ENCODE peak calls at places on chromosomes 16 and 17, in five cellular contexts. J is fibroblast of lung, S is colonic mucosa, A is astrocyte, T is mesendoderm. V is an unnamed sample.

GRCh38 chr17:65783845-65784334 is 222.4 kb upstream of the AXIN2 start:
- DNase-seq in J (peak; percentile 92), S (peak; percentile 68), A (peak; percentile 95), T (no peak), V (peak; percentile 89)

GRCh38 chr17:5516060-5516792 is 29.9 kb downstream of the MIS12 start:
- DNase-seq in J (peak; percentile 94), S (no peak), A (peak; percentile 99), T (peak; percentile 78), V (peak; percentile 90)

GRCh38 chr17:29883497-29883896 is 46.5 kb downstream of the SSH2 start:
- DNase-seq in J (no peak), S (no peak), A (peak; percentile 8), T (no peak), V (no peak)

GRCh38 chr17:20010099-20010863 is 1.1 kb downstream of the SPECC1 start:
- DNase-seq in J (peak; percentile 75), S (peak; percentile 31), A (peak; percentile 51), T (peak; percentile 54), V (peak; percentile 80)

GRCh38 chr16:78893340-78893739 is 707.2 kb downstream of the MAF start:
- DNase-seq in J (no peak), S (no peak), A (no peak), T (no peak), V (no peak)

GRCh38 chr16:71762186-71762585 is 37.7 kb upstream of the PHLPP2 start:
- DNase-seq in J (no peak), S (no peak), A (peak; percentile 14), T (no peak), V (peak; percentile 46)

GRCh38 chr17:51997723-51998122 is 160.8 kb downstream of the CA10 start:
- DNase-seq in J (no peak), S (no peak), A (no peak), T (no peak), V (no peak)

GRCh38 chr17:44331249-44331760 is 6.7 kb upstream of the SLC25A39 start:
- DNase-seq in J (peak; percentile 72), S (peak; percentile 87), A (peak; percentile 16), T (peak; percentile 84), V (peak; percentile 95)

GRCh38 chr16:46686815-46687473 is 2.0 kb downstream of the VPS35 start:
- DNase-seq in J (no peak), S (no peak), A (no peak), T (no peak), V (no peak)
- H3K9ac ChIP-seq in J (no peak overlapping the region), S (no peak overlapping the region), A (peak overlapping the region; percentile 99), T (peak overlapping the region; percentile 5), V (no peak overlapping the region)

GRCh38 chr17:48578616-48579560 is 738 bp upstream of the HOXB4 start:
- DNase-seq in J (peak; percentile 74), S (no peak), A (peak; percentile 32), T (no peak), V (no peak)
- H3K9ac ChIP-seq in J (peak overlapping the region; percentile 73), S (peak overlapping the region; percentile 81), A (peak overlapping the region; percentile 82), T (no peak overlapping the region), V (peak overlapping the region; percentile 93)

DNA sequence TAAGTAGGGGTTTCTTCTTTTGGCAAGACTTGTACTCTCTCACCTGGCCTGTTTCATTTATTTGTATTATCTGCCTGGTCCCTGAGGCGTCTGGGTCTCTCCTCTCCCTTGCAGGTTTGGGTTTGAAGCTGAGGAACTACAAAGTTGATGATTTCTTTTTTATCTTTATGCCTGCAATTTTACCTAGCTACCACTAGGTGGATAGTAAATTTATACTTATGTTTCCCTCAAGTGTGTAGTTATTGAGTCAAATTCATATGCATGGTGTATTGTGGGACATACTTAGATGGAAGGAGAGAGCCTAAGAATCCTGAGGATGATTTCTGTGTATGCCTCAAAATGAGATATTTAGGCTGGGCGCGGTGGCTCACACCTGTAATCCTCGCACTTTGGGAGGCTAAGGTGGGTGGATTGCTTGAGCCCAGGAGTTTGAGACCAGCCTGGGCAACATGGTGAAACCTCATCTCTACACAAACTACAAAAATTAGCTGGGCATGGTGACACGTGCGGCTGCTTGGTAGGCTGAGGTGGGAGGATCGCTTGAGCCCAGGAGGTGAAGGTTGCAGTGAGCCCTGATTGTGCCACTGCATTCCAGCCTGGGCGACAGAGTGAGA is 13.6 kb downstream of the TMEM98 start:
- DNase-seq in J (no peak), S (no peak), A (no peak), T (no peak), V (no peak)
- H3K9ac ChIP-seq in J (no peak overlapping the region), S (no peak overlapping the region), A (no peak overlapping the region), T (no peak overlapping the region), V (no peak overlapping the region)

GRCh38 chr17:40283662-40284061 is 4.0 kb upstream of the CDC6 start:
- DNase-seq in J (peak; percentile 95), S (peak; percentile 40), A (peak; percentile 99), T (no peak), V (peak; percentile 75)
- H3K9ac ChIP-seq in J (peak overlapping the region; percentile 28), S (peak overlapping the region; percentile 23), A (peak overlapping the region; percentile 79), T (no peak overlapping the region), V (peak overlapping the region; percentile 58)

GRCh38 chr17:55846745-55847144 is 95.9 kb downstream of the PCTP start:
- DNase-seq in J (no peak), S (no peak), A (no peak), T (no peak), V (no peak)

GRCh38 chr17:55843785-55844184 is 92.9 kb downstream of the PCTP start:
- DNase-seq in J (no peak), S (no peak), A (no peak), T (no peak), V (no peak)

GRCh38 chr17:55842405-55843158 is 91.7 kb downstream of the PCTP start:
- DNase-seq in J (no peak), S (no peak), A (no peak), T (no peak), V (peak; percentile 2)

DNA sequence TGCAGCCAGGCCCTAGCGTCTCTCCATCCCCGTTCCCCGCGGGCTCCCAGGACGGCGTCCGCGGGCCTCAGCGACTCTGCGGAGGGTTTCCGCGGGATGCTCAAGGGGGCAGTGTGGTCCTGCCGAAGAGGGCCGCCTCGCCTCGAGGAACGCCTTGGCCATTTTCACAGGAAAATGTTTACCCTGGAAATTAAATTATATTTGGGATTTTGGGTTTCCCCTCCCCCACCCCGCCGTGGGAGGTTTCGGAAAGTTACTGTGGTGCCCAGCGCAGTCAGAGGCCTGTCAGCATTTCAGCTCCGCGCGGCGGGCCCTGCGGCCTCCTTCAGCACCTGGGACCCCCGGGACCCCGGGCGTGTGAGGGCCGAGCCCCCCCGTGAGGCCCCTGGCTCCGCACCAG is 94.5 kb downstream of the PCTP start:
- DNase-seq in J (peak; percentile 55), S (peak; percentile 48), A (peak; percentile 2), T (peak; percentile 68), V (peak; percentile 68)
- H3K9ac ChIP-seq in J (peak overlapping the region; percentile 1), S (no peak overlapping the region), A (peak overlapping the region; percentile 14), T (peak overlapping the region; percentile 59), V (peak overlapping the region; percentile 58)

DNA sequence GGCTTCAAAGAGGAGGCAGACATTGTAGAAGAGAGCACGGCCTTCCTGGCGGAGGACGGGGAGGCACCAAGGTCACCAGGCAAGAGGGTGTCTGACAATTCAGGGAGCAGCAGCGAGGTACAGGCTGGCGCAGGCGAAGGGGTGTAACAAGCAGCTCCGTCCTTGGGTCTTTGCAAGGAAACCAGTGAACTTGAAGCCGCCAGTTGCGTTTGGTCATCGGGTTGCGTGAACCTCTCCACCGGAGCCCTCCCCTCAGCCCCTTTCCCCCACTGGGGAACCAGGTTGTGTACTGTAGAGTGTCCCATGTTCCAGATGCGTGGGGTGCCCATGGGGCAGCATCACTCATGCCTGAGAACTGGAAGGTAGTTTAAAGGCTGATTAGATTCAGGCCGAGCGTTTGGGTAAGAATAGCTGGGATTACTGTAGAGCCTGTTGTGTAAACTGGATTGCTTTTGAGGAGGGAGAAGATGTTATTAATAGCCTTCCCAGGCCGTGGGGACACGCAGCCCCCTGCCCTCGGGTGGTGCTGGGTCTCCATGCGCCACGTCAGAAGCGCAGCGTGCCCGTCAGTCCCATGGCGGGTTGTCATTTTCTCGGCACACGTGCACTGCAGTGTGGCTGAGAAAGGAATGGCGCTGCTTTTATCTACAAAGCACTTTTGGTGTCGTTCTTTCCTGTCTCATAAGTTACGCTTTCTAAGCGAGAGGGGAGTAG is 2.5 kb downstream of the MRPL12 start:
- DNase-seq in J (no peak), S (no peak), A (no peak), T (no peak), V (no peak)
- H3K9ac ChIP-seq in J (no peak overlapping the region), S (no peak overlapping the region), A (no peak overlapping the region), T (no peak overlapping the region), V (no peak overlapping the region)

GRCh38 chr16:88464447-88465318 is 11.6 kb downstream of the ZFPM1 start:
- DNase-seq in J (peak; percentile 22), S (no peak), A (peak; percentile 51), T (peak; percentile 39), V (no peak)

GRCh38 chr16:88466175-88466862 is 13.2 kb downstream of the ZFPM1 start:
- DNase-seq in J (no peak), S (no peak), A (no peak), T (no peak), V (no peak)

GRCh38 chr16:88467433-88468051 is 14.5 kb downstream of the ZFPM1 start:
- DNase-seq in J (no peak), S (no peak), A (no peak), T (no peak), V (no peak)

GRCh38 chr16:88466949-88467348 is 13.9 kb downstream of the ZFPM1 start:
- DNase-seq in J (no peak), S (no peak), A (no peak), T (no peak), V (no peak)

DNA sequence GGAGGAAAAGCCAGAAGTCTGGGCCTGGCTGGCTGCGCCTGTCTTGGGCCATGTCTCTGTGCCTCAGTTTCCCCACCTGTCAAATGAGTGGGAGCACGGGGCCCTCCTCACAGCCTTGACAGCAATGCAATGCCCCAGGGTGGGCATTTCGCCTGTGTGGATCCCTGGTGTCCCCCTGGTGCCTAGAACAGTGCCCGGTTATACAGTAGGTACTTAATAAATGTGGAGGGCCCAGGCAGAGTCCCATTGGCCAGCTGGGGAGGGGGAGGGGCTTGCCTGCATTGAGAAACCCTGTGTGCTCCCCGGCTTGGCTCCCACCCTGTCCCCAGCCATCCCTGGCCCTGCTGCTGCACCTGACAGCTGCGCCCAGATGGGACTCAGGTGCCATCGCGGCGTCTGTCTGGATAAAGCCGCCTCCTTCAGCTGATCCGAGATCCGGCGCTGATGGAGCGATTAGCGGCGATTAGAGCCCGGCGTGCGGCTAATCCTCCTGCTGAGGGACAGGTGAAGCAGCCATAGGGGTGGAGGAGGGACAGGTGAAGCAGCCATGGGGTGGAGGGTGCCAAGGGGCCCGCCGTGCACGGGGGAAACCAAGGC is 12.4 kb downstream of the ZFPM1 start:
- DNase-seq in J (no peak), S (no peak), A (no peak), T (no peak), V (no peak)
- H3K9ac ChIP-seq in J (no peak overlapping the region), S (no peak overlapping the region), A (no peak overlapping the region), T (no peak overlapping the region), V (no peak overlapping the region)

GRCh38 chr17:1039511-1040215 is 42.7 kb downstream of the TIMM22 start:
- DNase-seq in J (no peak), S (peak; percentile 45), A (no peak), T (peak; percentile 47), V (no peak)
- H3K9ac ChIP-seq in J (no peak overlapping the region), S (peak overlapping the region; percentile 26), A (no peak overlapping the region), T (no peak overlapping the region), V (peak overlapping the region; percentile 64)